ENCODE peak calls at places on chromosomes 13 and 19, in nine cellular contexts. H, S, L, D, E, A, N, M and T are unnamed samples.

GRCh38 chr13:103236213-103236612 is 170.0 kb upstream of the SLC10A2 start:
- DNase-seq in S (no peak), L (no peak), E (no peak), M (no peak), H (no peak), A (peak; percentile 16), N (no peak), D (no peak), T (no peak)

GRCh38 chr13:113179374-113180230 is 21.2 kb downstream of the PROZ start:
- DNase-seq in H (no peak), S (no peak), M (no peak), A (no peak), L (peak; percentile 26), N (no peak), D (no peak), E (no peak), T (no peak)

GRCh38 chr19:46426035-46426505 is 2.7 kb downstream of the PNMA8C start:
- DNase-seq in A (no peak), L (peak; percentile 55), E (no peak), D (peak; percentile 46), N (no peak), M (no peak), H (no peak), S (no peak), T (no peak)

GRCh38 chr13:30607908-30608307 is 9.8 kb upstream of the USPL1 start:
- DNase-seq in S (no peak), D (no peak), E (no peak), A (no peak), N (peak; percentile 34), H (no peak), L (no peak), M (no peak), T (no peak)

GRCh38 chr19:29715695-29716581 is 877 bp upstream of the C19orf12 start:
- DNase-seq in A (peak; percentile 31), M (no peak), N (no peak), E (no peak), H (no peak), L (no peak), S (no peak), D (no peak), T (no peak)

GRCh38 chr13:39490136-39490535 is 112.9 kb downstream of the LHFPL6 start:
- DNase-seq in D (no peak), S (no peak), H (no peak), N (no peak), E (no peak), A (no peak), L (no peak), M (no peak), T (no peak)

GRCh38 chr13:112711528-112712265 is 21.9 kb downstream of the ATP11A start:
- DNase-seq in A (peak; percentile 77), N (peak; percentile 74), M (peak; percentile 83), H (peak; percentile 85), S (peak; percentile 89), E (peak; percentile 92), L (peak; percentile 87), D (peak; percentile 75), T (peak; percentile 86)

GRCh38 chr19:56120371-56121179 is 520 bp downstream of the ZNF787 start:
- DNase-seq in L (peak; percentile 72), S (peak; percentile 90), D (peak; percentile 91), M (peak; percentile 86), H (peak; percentile 80), A (peak; percentile 72), E (peak; percentile 80), N (peak; percentile 77), T (peak; percentile 93)

GRCh38 chr13:19634129-19634740 is 776 bp downstream of the MPHOSPH8 start:
- DNase-seq in D (peak; percentile 39), H (peak; percentile 12), S (no peak), A (peak; percentile 46), M (no peak), L (peak; percentile 33), N (peak; percentile 33), E (no peak), T (no peak)

GRCh38 chr13:112781881-112782361 is 92.1 kb downstream of the ATP11A start:
- DNase-seq in D (peak; percentile 83), N (peak; percentile 25), E (no peak), L (no peak), A (no peak), H (no peak), S (no peak), M (peak; percentile 58), T (peak; percentile 79)

GRCh38 chr19:44749318-44749717 is 810 bp downstream of the BCL3 start:
- DNase-seq in A (no peak), L (no peak), N (no peak), S (no peak), E (no peak), H (no peak), D (no peak), M (no peak), T (no peak)
- H3K4me3 ChIP-seq in A (peak overlapping the region; percentile 91), L (peak overlapping the region; percentile 82), N (peak overlapping the region; percentile 78), S (peak overlapping the region; percentile 92), E (peak overlapping the region; percentile 64), H (peak overlapping the region; percentile 78), D (peak overlapping the region; percentile 98), M (peak overlapping the region; percentile 97), T (peak overlapping the region; percentile 75)

DNA sequence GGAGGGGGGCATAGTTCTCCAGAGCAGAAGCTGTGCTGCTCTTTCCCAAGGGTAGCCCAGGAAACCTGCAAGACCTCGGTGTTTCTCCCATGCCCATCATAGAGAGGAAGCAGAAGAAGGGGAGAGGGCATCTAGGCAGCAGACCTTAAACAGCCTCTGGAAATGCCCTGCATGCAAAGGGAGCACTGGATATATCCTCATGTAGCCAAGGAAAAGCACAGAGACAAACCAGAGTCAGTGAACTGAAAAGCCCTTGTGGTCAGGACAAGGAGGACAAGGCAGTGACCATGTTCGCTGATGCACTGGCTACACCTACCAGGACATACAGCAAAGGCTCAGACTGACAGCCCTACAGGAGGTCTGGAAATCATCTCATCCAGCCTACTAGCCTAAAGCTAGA is 4.2 kb upstream of the TBC1D4 start:
- DNase-seq in S (no peak), E (no peak), N (no peak), A (no peak), D (no peak), H (no peak), M (no peak), L (no peak), T (no peak)
- H3K27ac ChIP-seq in S (no peak overlapping the region), E (no peak overlapping the region), N (no peak overlapping the region), A (peak overlapping the region; percentile 69), D (no peak overlapping the region), H (peak overlapping the region; percentile 61), M (no peak overlapping the region), L (no peak overlapping the region), T (no peak overlapping the region)

GRCh38 chr19:1073956-1074511 is 7.1 kb downstream of the ARHGAP45 start:
- DNase-seq in N (no peak), H (no peak), E (no peak), D (no peak), S (peak; percentile 49), M (no peak), L (no peak), A (no peak), T (no peak)

GRCh38 chr19:1070931-1071791 is 4.2 kb downstream of the ARHGAP45 start:
- DNase-seq in D (peak; percentile 22), S (peak; percentile 53), M (peak; percentile 17), E (no peak), N (no peak), L (peak; percentile 62), A (no peak), H (no peak), T (no peak)

GRCh38 chr19:1073063-1073955 is 6.3 kb downstream of the ARHGAP45 start:
- DNase-seq in N (no peak), L (no peak), E (no peak), M (no peak), H (no peak), D (no peak), S (no peak), A (no peak), T (no peak)

GRCh38 chr19:1070576-1070930 is 3.6 kb downstream of the ARHGAP45 start:
- DNase-seq in L (no peak), M (no peak), N (no peak), A (no peak), D (no peak), S (peak; percentile 47), E (no peak), H (no peak), T (no peak)

DNA sequence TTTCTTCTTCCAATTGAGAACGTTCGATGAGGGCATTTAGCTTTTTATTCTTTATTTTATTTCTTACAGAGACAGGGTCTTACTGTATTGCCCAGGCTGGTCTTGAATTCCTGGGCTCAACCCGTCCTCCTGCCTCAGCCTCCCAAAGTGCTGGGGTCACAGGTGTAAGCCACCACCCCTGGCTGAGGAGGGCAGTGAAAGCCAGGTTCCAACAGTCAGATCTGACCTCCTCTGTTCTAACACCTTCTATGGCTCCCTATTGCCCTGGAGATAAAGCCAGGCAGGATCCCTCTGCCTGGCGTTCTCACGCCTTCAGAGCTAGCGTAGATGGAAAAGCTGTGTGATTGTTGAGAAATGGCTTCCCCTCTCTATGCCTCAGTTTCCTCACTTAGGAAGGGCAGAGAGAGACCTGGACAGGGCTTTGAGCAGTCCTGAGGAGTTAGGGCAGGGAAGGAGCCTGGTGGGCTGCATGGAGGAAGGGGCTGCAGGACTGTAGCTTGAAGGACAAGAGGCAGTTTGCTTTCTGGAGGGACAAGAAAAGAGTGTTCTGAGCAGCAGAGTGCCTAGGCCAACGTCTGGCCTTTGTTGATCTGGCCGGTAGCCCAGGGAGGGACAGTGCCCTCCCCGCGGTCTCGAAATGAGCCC is 5.5 kb downstream of the ARHGAP45 start:
- DNase-seq in M (no peak), N (no peak), S (no peak), L (no peak), A (no peak), D (no peak), H (no peak), E (no peak), T (no peak)
- H3K4me1 ChIP-seq in M (peaks cover 3% of the 10 kb centered on the region), N (peaks cover 80% of the 10 kb centered on the region), S (no peaks in the 10 kb centered on the region), L (no peaks in the 10 kb centered on the region), A (no peaks in the 10 kb centered on the region), D (peaks cover 9% of the 10 kb centered on the region), H (peaks cover 9% of the 10 kb centered on the region), E (no peaks in the 10 kb centered on the region), T (peaks cover 55% of the 10 kb centered on the region)

GRCh38 chr19:17184381-17184841 is 30.7 kb upstream of the USE1 start:
- DNase-seq in A (no peak), H (no peak), D (no peak), N (no peak), E (no peak), S (no peak), M (no peak), L (no peak), T (no peak)

GRCh38 chr19:17180997-17181702 is 34.0 kb upstream of the USE1 start:
- DNase-seq in S (no peak), N (no peak), H (no peak), M (no peak), D (no peak), L (no peak), E (no peak), A (no peak), T (no peak)

GRCh38 chr19:17183271-17183757 is 31.8 kb upstream of the USE1 start:
- DNase-seq in L (no peak), N (no peak), H (no peak), E (no peak), S (no peak), A (no peak), M (no peak), D (no peak), T (no peak)

GRCh38 chr19:17185590-17185989 is 29.6 kb upstream of the USE1 start:
- DNase-seq in D (no peak), H (no peak), M (no peak), S (no peak), L (no peak), N (no peak), A (no peak), E (no peak), T (no peak)

DNA sequence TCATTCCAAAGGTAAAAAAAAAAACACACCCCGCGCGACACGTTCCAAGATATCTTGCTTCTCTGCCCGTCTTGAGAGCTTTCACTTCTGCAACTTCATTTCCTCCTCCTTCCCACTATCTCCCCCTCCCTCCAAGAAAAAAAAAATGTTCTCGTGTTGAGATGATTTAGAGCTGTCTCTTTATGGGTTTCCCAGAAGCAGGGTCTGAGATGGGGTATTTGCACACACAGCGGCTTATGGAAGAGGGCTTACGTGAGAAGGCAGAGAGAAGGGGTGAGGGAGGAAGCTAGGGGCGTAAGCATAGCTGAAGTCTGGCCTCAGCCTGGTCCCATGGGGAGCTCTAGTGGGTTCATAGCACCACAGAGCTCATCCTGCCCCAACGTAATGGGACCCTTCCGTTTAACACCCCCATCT is 31.3 kb upstream of the USE1 start:
- DNase-seq in A (no peak), N (no peak), D (no peak), L (no peak), M (no peak), H (no peak), E (no peak), S (no peak), T (no peak)
- H3K4me3 ChIP-seq in A (no peak overlapping the region), N (no peak overlapping the region), D (no peak overlapping the region), L (no peak overlapping the region), M (no peak overlapping the region), H (no peak overlapping the region), E (no peak overlapping the region), S (no peak overlapping the region), T (no peak overlapping the region)